ENCODE peak calls at places on chromosomes 3 and 15, in nine cellular contexts. Y is cerebellar cortex, V is dermis microvascular lymphatic vessel endothelial cell, W is GM20000, M is colonic mucosa, C is T-helper 2 cell, H is adipocyte, P is iPS DF 19.7, X is HFF-Myc. E is an unnamed sample.

GRCh38 chr3:12420393-12420792 is 63.9 kb upstream of the TSEN2 start:
- DNase-seq in Y (no peak), V (no peak), W (no peak), M (no peak), C (no peak), H (no peak), P (no peak), X (no peak), E (no peak)

GRCh38 chr3:55564709-55565108 is 77.6 kb upstream of the WNT5A start:
- DNase-seq in Y (no peak), V (no peak), W (no peak), M (no peak), C (no peak), H (no peak), P (no peak), X (no peak), E (no peak)

GRCh38 chr15:60656491-60657284 is 177.7 kb upstream of the ICE2 start:
- DNase-seq in Y (no peak), V (no peak), W (no peak), M (no peak), C (no peak), H (peak), P (no peak), X (no peak), E (no peak)

GRCh38 chr3:71130516-71131384 is 452.8 kb downstream of the FOXP1 start:
- DNase-seq in Y (peak), V (peak), W (peak), M (peak), C (peak), H (peak), P (no peak), X (peak), E (no peak)

GRCh38 chr3:57544181-57545125 is at the start of gene DNAH12:
- DNase-seq in Y (peak), V (peak), W (peak), M (peak), C (no peak), H (peak), P (peak), X (no peak), E (no peak)

GRCh38 chr3:112605285-112605684 is 35.7 kb downstream of the CCDC80 start:
- DNase-seq in Y (no peak), V (peak), W (no peak), M (no peak), C (no peak), H (peak), P (no peak), X (peak), E (no peak)

GRCh38 chr3:110680365-110680909 is 391.2 kb upstream of the NECTIN3 start:
- DNase-seq in Y (no peak), V (no peak), W (no peak), M (no peak), C (no peak), H (no peak), P (no peak), X (no peak), E (no peak)

GRCh38 chr3:111691293-111691909 is 96.3 kb upstream of the ZBED2 start:
- DNase-seq in Y (peak), V (peak), W (no peak), M (no peak), C (no peak), H (peak), P (no peak), X (no peak), E (no peak)

GRCh38 chr15:22949074-22949547 is 31.1 kb downstream of the CYFIP1 start:
- DNase-seq in Y (no peak), V (no peak), W (peak), M (peak), C (no peak), H (peak), P (peak), X (peak), E (no peak)